ENCODE peak calls at places on chromosomes 6 and 20, in nine cellular contexts. N, G, I, W, Y, S, T, C and H are unnamed samples.

GRCh38 chr20:47847882-47848485 is 62.7 kb upstream of the SULF2 start:
- DNase-seq in C (no peak), Y (no peak), S (no peak), I (no peak), T (no peak), N (peak), W (no peak), G (no peak), H (no peak)

GRCh38 chr6:14765106-14765505 is 480.8 kb upstream of the JARID2 start:
- DNase-seq in W (no peak), T (no peak), C (no peak), G (peak), I (no peak), S (peak), Y (no peak), N (peak), H (peak)

GRCh38 chr6:53009056-53009455 is 14.0 kb upstream of the GSTA4 start:
- DNase-seq in W (no peak), N (no peak), S (no peak), C (no peak), G (no peak), Y (no peak), I (no peak), T (no peak), H (no peak)

GRCh38 chr20:4563534-4563933 is 158.2 kb upstream of the PRND start:
- DNase-seq in S (peak), N (peak), C (no peak), W (no peak), G (peak), Y (no peak), T (no peak), I (peak), H (peak)

GRCh38 chr20:49697071-49697470 is 16.6 kb downstream of the B4GALT5 start:
- DNase-seq in Y (no peak), W (no peak), N (no peak), T (no peak), G (no peak), I (no peak), C (no peak), S (no peak), H (no peak)

GRCh38 chr20:38402089-38402488 is 33.0 kb downstream of the SNHG17 start:
- DNase-seq in W (no peak), C (no peak), Y (no peak), G (no peak), S (no peak), T (no peak), I (no peak), N (no peak), H (no peak)

GRCh38 chr6:36247691-36248090 is 22.2 kb upstream of the PNPLA1 start:
- DNase-seq in G (peak), T (no peak), Y (no peak), N (peak), C (peak), I (no peak), W (no peak), S (peak), H (no peak)

GRCh38 chr20:38132156-38132909 is 32.7 kb downstream of the TGM2 start:
- DNase-seq in C (no peak), N (no peak), Y (peak), I (no peak), S (no peak), G (no peak), W (no peak), T (no peak), H (no peak)

GRCh38 chr20:20710443-20710842 is 2.0 kb downstream of the RALGAPA2 start:
- DNase-seq in T (no peak), G (no peak), C (no peak), Y (no peak), S (no peak), N (no peak), W (no peak), I (no peak), H (no peak)

GRCh38 chr6:53862517-53863457 is 68.0 kb downstream of the LRRC1 start:
- DNase-seq in T (no peak), Y (no peak), I (no peak), N (peak), G (peak), S (peak), C (no peak), W (no peak), H (no peak)

GRCh38 chr6:34696189-34696738 is 303 bp downstream of the ILRUN start:
- DNase-seq in Y (peak), T (no peak), C (no peak), W (no peak), N (peak), G (peak), S (peak), I (peak), H (no peak)

GRCh38 chr6:161377116-161377515 is 103.3 kb upstream of the AGPAT4 start:
- DNase-seq in I (no peak), G (no peak), T (no peak), S (no peak), Y (no peak), C (no peak), W (no peak), N (no peak), H (no peak)

GRCh38 chr6:150006961-150007464 is 18.3 kb downstream of the RAET1L start:
- DNase-seq in C (no peak), N (no peak), I (peak), Y (no peak), S (peak), G (peak), T (no peak), W (no peak), H (no peak)

GRCh38 chr6:137155830-137156229 is 17.6 kb downstream of the IL22RA2 start:
- DNase-seq in T (no peak), Y (no peak), I (no peak), G (no peak), S (peak), N (peak), C (no peak), W (no peak), H (no peak)

GRCh38 chr6:43584892-43585570 is 9.0 kb downstream of the POLH start:
- DNase-seq in I (no peak), C (no peak), W (no peak), T (no peak), G (no peak), N (peak), Y (no peak), S (no peak), H (no peak)

GRCh38 chr6:90859056-90859455 is 272.2 kb upstream of the MAP3K7 start:
- DNase-seq in Y (no peak), W (no peak), C (no peak), I (no peak), G (no peak), T (no peak), S (no peak), N (no peak), H (no peak)

GRCh38 chr6:67431076-67431475 is 1204.0 kb upstream of the ADGRB3 start:
- DNase-seq in I (no peak), G (no peak), T (no peak), C (no peak), W (no peak), S (no peak), N (no peak), Y (no peak), H (no peak)

GRCh38 chr6:119801041-119801440 is 451.5 kb upstream of the MAN1A1 start:
- DNase-seq in T (no peak), W (no peak), Y (no peak), G (no peak), C (no peak), N (no peak), S (no peak), I (no peak), H (no peak)

GRCh38 chr20:23270427-23270911 is 80.1 kb upstream of the NXT1 start:
- DNase-seq in I (no peak), W (no peak), T (no peak), G (peak), N (peak), Y (no peak), C (no peak), S (peak), H (no peak)

GRCh38 chr6:44678252-44678935 is 290.9 kb downstream of the CDC5L start:
- DNase-seq in G (no peak), W (no peak), N (no peak), T (no peak), Y (no peak), I (no peak), C (no peak), S (no peak), H (no peak)

GRCh38 chr20:2353231-2353630 is 27.5 kb upstream of the TGM6 start:
- DNase-seq in T (no peak), W (no peak), G (no peak), S (no peak), I (no peak), N (no peak), Y (no peak), C (no peak), H (no peak)

GRCh38 chr20:2349801-2350200 is 30.9 kb upstream of the TGM6 start:
- DNase-seq in T (no peak), G (peak), I (no peak), N (peak), S (no peak), C (no peak), W (no peak), Y (no peak), H (no peak)

GRCh38 chr20:2348336-2348735 is 32.4 kb upstream of the TGM6 start:
- DNase-seq in C (no peak), T (no peak), S (no peak), W (no peak), Y (no peak), N (no peak), G (no peak), I (no peak), H (no peak)

DNA sequence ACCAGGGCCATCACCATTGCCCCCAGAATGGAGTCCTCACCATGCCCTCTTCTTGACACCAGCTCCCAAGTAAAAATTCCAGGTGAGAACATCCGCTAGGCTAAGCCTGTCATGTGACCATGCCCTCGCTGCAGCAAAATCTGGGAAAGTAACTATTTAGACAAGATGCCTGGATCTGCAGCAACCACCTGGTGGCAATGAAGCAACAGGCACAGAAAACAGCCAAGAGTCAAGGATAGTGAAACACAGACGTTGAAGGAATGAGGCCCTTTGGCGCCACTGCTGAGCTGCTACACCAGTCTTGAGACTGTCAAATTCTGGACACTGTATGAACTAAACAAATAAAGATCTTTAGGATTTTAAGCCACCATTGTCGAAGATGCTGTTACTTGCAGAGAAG is 30.1 kb upstream of the TGM6 start:
- DNase-seq in T (no peak), Y (no peak), N (no peak), C (no peak), G (no peak), I (no peak), S (no peak), W (no peak), H (no peak)
- H3K4me3 ChIP-seq in T (no peak), Y (no peak), N (no peak), C (no peak), G (no peak), I (no peak), S (no peak), W (no peak), H (no peak)

DNA sequence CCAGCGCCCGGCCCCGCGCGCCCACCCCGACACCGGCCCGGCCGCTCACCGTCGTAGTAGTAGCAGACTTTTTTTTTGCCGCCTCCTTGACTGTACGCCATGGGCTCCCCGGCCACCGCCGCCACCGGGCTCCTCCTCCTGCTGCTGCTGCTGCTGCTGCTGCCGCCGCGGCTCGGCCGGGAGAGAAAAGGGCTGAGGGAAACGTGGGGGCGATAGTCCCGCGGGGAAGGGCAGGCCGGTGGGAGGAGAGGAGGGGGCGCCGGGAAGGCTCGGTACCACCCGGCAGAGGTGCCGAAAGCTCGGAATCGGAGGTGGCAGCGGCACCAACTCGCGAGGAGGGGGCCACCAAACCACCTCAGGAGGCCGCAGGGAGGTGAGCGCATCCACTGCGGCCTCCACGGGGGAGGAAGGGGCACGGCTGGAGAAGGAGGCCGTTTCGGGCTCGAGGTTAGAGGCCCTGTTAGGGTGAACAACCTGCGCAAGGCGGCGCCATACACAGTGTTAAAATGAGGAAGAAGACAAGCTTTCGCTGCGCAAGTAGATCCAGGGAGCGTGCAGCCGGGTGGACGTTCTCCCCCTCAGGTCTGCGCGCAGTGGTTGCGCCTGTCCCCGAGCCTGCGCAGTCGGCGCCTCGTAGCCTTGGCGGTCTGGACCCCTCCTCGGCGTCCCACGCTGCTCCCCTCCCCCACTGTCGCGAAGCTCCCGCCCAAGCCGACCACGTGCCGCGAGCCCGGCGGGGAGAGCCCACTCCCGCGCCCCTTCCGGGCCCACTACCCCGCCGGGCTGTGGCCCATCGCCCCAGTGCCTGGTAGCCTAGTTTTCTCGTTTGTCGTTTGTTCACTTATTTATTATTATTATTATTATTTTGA is at the start of gene HDAC2:
- DNase-seq in Y (peak), C (peak), S (peak), T (peak), N (peak), W (peak), G (peak), I (peak), H (peak)
- TF ChIP-seq CTCF in Y (no peak), C (no peak), S (no peak), T (peak), N (no peak), W (no peak), G (no peak), I (no peak), H (no peak)

GRCh38 chr6:4446982-4447381 is 311.6 kb upstream of the ECI2 start:
- DNase-seq in S (no peak), I (no peak), G (peak), W (no peak), N (peak), T (no peak), Y (no peak), C (no peak), H (no peak)
- H3K4me3 ChIP-seq in S (no peak), I (no peak), G (no peak), W (no peak), N (peak), T (no peak), Y (no peak), C (no peak), H (no peak)

GRCh38 chr6:47307362-47308222 is 2.1 kb downstream of the TNFRSF21 start:
- DNase-seq in C (no peak), N (no peak), I (no peak), T (no peak), S (no peak), G (no peak), W (no peak), Y (no peak), H (no peak)

GRCh38 chr6:47308223-47308567 is 1.5 kb downstream of the TNFRSF21 start:
- DNase-seq in S (no peak), C (no peak), N (no peak), I (peak), T (no peak), W (no peak), Y (no peak), G (peak), H (no peak)

GRCh38 chr6:47309326-47310130 is at the start of gene TNFRSF21:
- DNase-seq in S (peak), T (peak), C (peak), N (peak), W (peak), I (peak), Y (peak), G (peak), H (peak)

GRCh38 chr6:47308674-47309325 is 905 bp downstream of the TNFRSF21 start:
- DNase-seq in S (peak), I (peak), T (peak), Y (peak), C (no peak), G (peak), N (peak), W (no peak), H (no peak)

DNA sequence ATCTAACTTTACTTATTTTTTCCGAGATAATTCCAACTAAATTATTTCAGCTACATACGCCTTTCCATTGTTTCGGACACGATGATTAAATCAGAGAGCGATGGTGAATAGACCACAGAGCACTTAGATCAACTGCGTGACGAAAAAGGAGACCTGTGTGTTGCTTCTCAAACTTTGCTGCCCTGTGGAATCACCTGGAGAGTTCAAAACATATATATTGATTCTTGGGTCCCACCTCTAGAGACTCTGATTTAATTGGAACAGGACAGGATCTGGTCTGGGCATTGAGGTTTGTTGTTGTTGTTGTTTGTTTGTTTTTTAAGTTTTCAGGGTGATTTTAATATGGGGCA is 401 bp upstream of the TNFRSF21 start:
- DNase-seq in T (no peak), W (no peak), I (no peak), S (no peak), C (no peak), Y (no peak), G (no peak), N (no peak), H (no peak)
- TF ChIP-seq CTCF in T (no peak), W (no peak), I (no peak), S (no peak), C (no peak), Y (no peak), G (no peak), N (no peak), H (no peak)

GRCh38 chr6:47047097-47047478 is 5.0 kb upstream of the ADGRF1 start:
- DNase-seq in S (no peak), N (no peak), G (no peak), Y (no peak), I (no peak), W (no peak), C (no peak), T (no peak), H (no peak)
- H3K4me3 ChIP-seq in S (no peak), N (no peak), G (no peak), Y (no peak), I (no peak), W (no peak), C (no peak), T (no peak), H (no peak)

DNA sequence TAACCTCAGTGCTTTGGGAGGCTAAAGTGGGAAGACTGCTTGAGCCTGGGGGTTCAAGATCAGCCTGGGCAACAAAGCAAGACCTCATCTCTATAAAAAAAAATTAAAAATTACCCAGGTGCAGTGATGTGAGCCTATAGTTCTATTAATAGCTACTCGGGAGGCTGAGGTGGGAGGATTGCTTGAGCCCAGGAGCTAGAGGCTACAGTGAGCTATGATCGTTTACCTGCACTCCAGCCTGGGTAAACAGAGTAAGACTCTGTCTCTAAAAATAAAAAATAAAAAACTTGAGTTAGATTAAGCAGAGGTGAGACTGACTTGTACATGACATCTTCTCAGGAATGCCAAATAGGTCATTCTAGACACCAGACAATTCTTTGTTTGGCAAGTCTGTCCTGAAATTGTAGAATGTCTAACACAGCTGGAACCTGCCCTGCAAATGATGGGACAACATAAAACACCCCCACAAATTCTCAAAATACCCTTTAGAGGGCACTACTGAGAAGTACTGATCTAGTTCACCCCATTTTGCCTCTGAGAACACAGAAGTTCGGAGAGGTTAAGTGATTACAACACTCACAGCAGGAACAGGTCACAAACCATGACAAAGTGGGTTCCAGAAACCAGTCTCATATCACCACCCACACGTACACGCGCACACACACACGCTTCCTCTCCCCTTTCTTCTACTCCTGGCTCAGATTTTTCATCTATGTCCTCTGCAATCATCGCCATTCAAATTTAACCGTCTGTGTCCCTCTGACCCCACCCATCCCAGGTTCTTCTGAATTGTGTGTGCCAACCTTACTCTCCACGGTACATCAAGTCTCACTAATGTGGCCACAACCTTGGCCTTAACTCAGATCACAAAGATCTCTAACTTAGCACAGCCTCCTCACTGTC is 38.3 kb downstream of the ARHGAP18 start:
- DNase-seq in C (no peak), W (no peak), G (no peak), I (no peak), S (no peak), T (no peak), Y (no peak), N (no peak), H (no peak)
- TF ChIP-seq CTCF in C (no peak), W (peak), G (no peak), I (peak), S (no peak), T (peak), Y (no peak), N (peak), H (peak)

GRCh38 chr20:1326031-1326930 is 2.7 kb downstream of the SDCBP2 start:
- DNase-seq in I (no peak), C (peak), W (no peak), S (peak), T (no peak), Y (no peak), N (peak), G (peak), H (no peak)
- H3K4me3 ChIP-seq in I (peak), C (peak), W (peak), S (peak), T (peak), Y (peak), N (peak), G (peak), H (peak)